ENCODE peak calls at places on chromosomes 3 and 15, in six cellular contexts. One of them, this sample, is unnamed.
A peak's percentile ranks its signal among the peaks of the same experiment; 100 is the strongest.

GRCh38 chr15:38226867-38227266 is 25.8 kb upstream of the SPRED1 start:
- DNase-seq in ovary: no peak
- DNase-seq in left lung: no peak
- DNase-seq in tibial artery: no peak
- DNase-seq in uterus: no peak
- DNase-seq in transverse colon: peak; percentile 71
- DNase-seq in this sample: no peak

GRCh38 chr3:148366743-148367410 is 330.8 kb upstream of the AGTR1 start:
- DNase-seq in ovary: no peak
- DNase-seq in left lung: no peak
- DNase-seq in tibial artery: no peak
- DNase-seq in uterus: no peak
- DNase-seq in transverse colon: no peak
- DNase-seq in this sample: no peak

GRCh38 chr3:54822206-54822605 is 105.7 kb downstream of the LRTM1 start:
- DNase-seq in ovary: no peak
- DNase-seq in left lung: no peak
- DNase-seq in tibial artery: no peak
- DNase-seq in uterus: no peak
- DNase-seq in transverse colon: peak; percentile 25
- DNase-seq in this sample: no peak

GRCh38 chr3:15636028-15636709 is 34.6 kb downstream of the BTD start:
- DNase-seq in ovary: no peak
- DNase-seq in left lung: no peak
- DNase-seq in tibial artery: no peak
- DNase-seq in uterus: peak; percentile 73
- DNase-seq in transverse colon: no peak
- DNase-seq in this sample: no peak

GRCh38 chr3:167930453-167930852 is 165.3 kb downstream of the GOLIM4 start:
- DNase-seq in ovary: no peak
- DNase-seq in left lung: no peak
- DNase-seq in tibial artery: no peak
- DNase-seq in uterus: no peak
- DNase-seq in transverse colon: no peak
- DNase-seq in this sample: no peak

GRCh38 chr15:27527490-27528067 is 556.6 kb downstream of the GABRG3 start:
- DNase-seq in ovary: no peak
- DNase-seq in left lung: no peak
- DNase-seq in tibial artery: no peak
- DNase-seq in uterus: no peak
- DNase-seq in transverse colon: no peak
- DNase-seq in this sample: no peak

GRCh38 chr3:27467545-27467944 is 16.6 kb downstream of the SLC4A7 start:
- DNase-seq in ovary: no peak
- DNase-seq in left lung: no peak
- DNase-seq in tibial artery: no peak
- DNase-seq in uterus: no peak
- DNase-seq in transverse colon: no peak
- DNase-seq in this sample: no peak

GRCh38 chr3:138078096-138078495 is 37.3 kb downstream of the DZIP1L start:
- DNase-seq in ovary: no peak
- DNase-seq in left lung: no peak
- DNase-seq in tibial artery: no peak
- DNase-seq in uterus: no peak
- DNase-seq in transverse colon: no peak
- DNase-seq in this sample: no peak

GRCh38 chr3:159964166-159964973 is 24.3 kb upstream of the IL12A start:
- DNase-seq in ovary: no peak
- DNase-seq in left lung: no peak
- DNase-seq in tibial artery: no peak
- DNase-seq in uterus: no peak
- DNase-seq in transverse colon: no peak
- DNase-seq in this sample: no peak

GRCh38 chr3:47404955-47405790 is 24.4 kb downstream of the PTPN23 start:
- DNase-seq in ovary: peak; percentile 80
- DNase-seq in left lung: no peak
- DNase-seq in tibial artery: no peak
- DNase-seq in uterus: no peak
- DNase-seq in transverse colon: no peak
- DNase-seq in this sample: no peak

GRCh38 chr3:142846779-142847577 is 41.9 kb downstream of the PCOLCE2 start:
- DNase-seq in ovary: no peak
- DNase-seq in left lung: no peak
- DNase-seq in tibial artery: no peak
- DNase-seq in uterus: no peak
- DNase-seq in transverse colon: no peak
- DNase-seq in this sample: no peak

GRCh38 chr3:53581671-53582070 is 87.3 kb downstream of the CACNA1D start:
- DNase-seq in ovary: no peak
- DNase-seq in left lung: no peak
- DNase-seq in tibial artery: no peak
- DNase-seq in uterus: no peak
- DNase-seq in transverse colon: no peak
- DNase-seq in this sample: no peak

GRCh38 chr15:47711654-47712053 is 5.7 kb upstream of the SEMA6D start:
- DNase-seq in ovary: no peak
- DNase-seq in left lung: no peak
- DNase-seq in tibial artery: no peak
- DNase-seq in uterus: no peak
- DNase-seq in transverse colon: no peak
- DNase-seq in this sample: no peak

GRCh38 chr3:43345877-43346276 is 59.5 kb downstream of the SNRK start:
- DNase-seq in ovary: no peak
- DNase-seq in left lung: no peak
- DNase-seq in tibial artery: no peak
- DNase-seq in uterus: no peak
- DNase-seq in transverse colon: no peak
- DNase-seq in this sample: no peak

GRCh38 chr3:40079203-40079844 is 230.2 kb upstream of the EIF1B start:
- DNase-seq in ovary: no peak
- DNase-seq in left lung: no peak
- DNase-seq in tibial artery: no peak
- DNase-seq in uterus: no peak
- DNase-seq in transverse colon: no peak
- DNase-seq in this sample: no peak

DNA sequence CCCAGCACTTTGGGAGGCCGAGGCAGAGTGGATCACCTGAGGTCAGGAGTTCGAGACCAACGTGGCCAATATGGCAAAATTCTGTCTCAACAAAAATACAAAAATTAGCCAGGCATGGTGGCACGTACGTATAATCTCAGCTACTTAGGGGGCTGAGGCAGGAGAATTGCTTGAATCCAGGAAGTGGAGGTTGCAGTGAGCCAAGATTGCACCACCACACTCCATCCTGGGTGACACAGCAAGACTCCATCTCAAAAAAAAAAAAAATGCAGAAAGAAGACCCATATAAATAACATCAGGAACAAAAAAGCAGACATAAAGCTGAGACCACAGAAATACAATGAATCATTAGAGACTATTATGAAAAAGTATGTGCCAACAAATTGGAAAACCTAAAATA is 235.2 kb upstream of the VEPH1 start:
- DNase-seq in ovary: no peak
- DNase-seq in left lung: no peak
- DNase-seq in tibial artery: no peak
- DNase-seq in uterus: no peak
- DNase-seq in transverse colon: no peak
- DNase-seq in this sample: no peak
- H3K9me3 ChIP-seq in ovary: no peaks in the 10 kb centered on the region
- H3K9me3 ChIP-seq in left lung: no peaks in the 10 kb centered on the region
- H3K9me3 ChIP-seq in tibial artery: no peaks in the 10 kb centered on the region
- H3K9me3 ChIP-seq in uterus: peaks cover 3% of the 10 kb centered on the region
- H3K9me3 ChIP-seq in transverse colon: no peaks in the 10 kb centered on the region
- H3K9me3 ChIP-seq in this sample: no peaks in the 10 kb centered on the region

GRCh38 chr15:29465196-29465595 is 195.6 kb upstream of the NSMCE3 start:
- DNase-seq in ovary: no peak
- DNase-seq in left lung: no peak
- DNase-seq in tibial artery: no peak
- DNase-seq in uterus: no peak
- DNase-seq in transverse colon: no peak
- DNase-seq in this sample: no peak

GRCh38 chr15:29468899-29469298 is 199.3 kb upstream of the NSMCE3 start:
- DNase-seq in ovary: no peak
- DNase-seq in left lung: no peak
- DNase-seq in tibial artery: no peak
- DNase-seq in uterus: no peak
- DNase-seq in transverse colon: no peak
- DNase-seq in this sample: peak; percentile 11

GRCh38 chr15:29465816-29466215 is 196.2 kb upstream of the NSMCE3 start:
- DNase-seq in ovary: no peak
- DNase-seq in left lung: no peak
- DNase-seq in tibial artery: no peak
- DNase-seq in uterus: no peak
- DNase-seq in transverse colon: no peak
- DNase-seq in this sample: no peak

GRCh38 chr15:29470311-29470710 is 200.7 kb upstream of the NSMCE3 start:
- DNase-seq in ovary: no peak
- DNase-seq in left lung: no peak
- DNase-seq in tibial artery: no peak
- DNase-seq in uterus: no peak
- DNase-seq in transverse colon: no peak
- DNase-seq in this sample: peak; percentile 13

DNA sequence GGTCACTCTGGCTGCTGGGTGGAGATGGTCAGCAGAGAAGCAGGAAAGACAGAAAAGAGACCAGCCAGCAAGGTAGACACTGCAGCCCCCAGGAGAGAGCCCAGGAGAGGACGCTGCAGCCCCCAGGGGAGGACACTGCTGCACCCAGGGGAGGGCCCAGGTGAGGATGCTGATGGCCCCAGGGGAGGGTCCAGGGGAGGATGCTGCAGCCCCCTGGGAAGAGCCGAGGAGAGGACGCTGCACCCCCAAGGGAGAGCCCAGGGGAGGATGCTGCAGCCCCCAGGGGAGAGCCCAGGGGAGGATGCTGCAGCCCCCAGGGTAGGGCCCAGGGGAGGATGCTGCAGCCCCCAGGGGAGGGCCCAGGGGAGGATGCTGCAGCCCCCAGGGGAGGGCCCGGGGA is 196.7 kb upstream of the NSMCE3 start:
- DNase-seq in ovary: no peak
- DNase-seq in left lung: no peak
- DNase-seq in tibial artery: no peak
- DNase-seq in uterus: no peak
- DNase-seq in transverse colon: no peak
- DNase-seq in this sample: no peak
- H3K4me3 ChIP-seq in ovary: no peak overlapping the region
- H3K4me3 ChIP-seq in left lung: no peak overlapping the region
- H3K4me3 ChIP-seq in tibial artery: no peak overlapping the region
- H3K4me3 ChIP-seq in uterus: no peak overlapping the region
- H3K4me3 ChIP-seq in transverse colon: no peak overlapping the region
- H3K4me3 ChIP-seq in this sample: no peak overlapping the region

GRCh38 chr3:184016820-184017671 is 638 bp downstream of the ABCC5 start:
- DNase-seq in ovary: peak; percentile 79
- DNase-seq in left lung: peak; percentile 95
- DNase-seq in tibial artery: peak; percentile 32
- DNase-seq in uterus: peak; percentile 45
- DNase-seq in transverse colon: peak; percentile 73
- DNase-seq in this sample: peak; percentile 81

GRCh38 chr3:184015381-184016019 is 2.2 kb downstream of the ABCC5 start:
- DNase-seq in ovary: no peak
- DNase-seq in left lung: no peak
- DNase-seq in tibial artery: no peak
- DNase-seq in uterus: no peak
- DNase-seq in transverse colon: peak; percentile 60
- DNase-seq in this sample: no peak

GRCh38 chr3:184018424-184018973 is 815 bp upstream of the ABCC5 start:
- DNase-seq in ovary: peak; percentile 29
- DNase-seq in left lung: no peak
- DNase-seq in tibial artery: no peak
- DNase-seq in uterus: no peak
- DNase-seq in transverse colon: no peak
- DNase-seq in this sample: no peak

GRCh38 chr3:184017672-184018423 is at the start of gene ABCC5:
- DNase-seq in ovary: peak; percentile 92
- DNase-seq in left lung: peak; percentile 97
- DNase-seq in tibial artery: peak; percentile 89
- DNase-seq in uterus: peak; percentile 91
- DNase-seq in transverse colon: peak; percentile 94
- DNase-seq in this sample: peak; percentile 50

GRCh38 chr3:184016169-184016570 is 1.5 kb downstream of the ABCC5 start:
- DNase-seq in ovary: no peak
- DNase-seq in left lung: no peak
- DNase-seq in tibial artery: no peak
- DNase-seq in uterus: no peak
- DNase-seq in transverse colon: no peak
- DNase-seq in this sample: no peak
- H3K9me3 ChIP-seq in ovary: no peaks in the 10 kb centered on the region
- H3K9me3 ChIP-seq in left lung: no peaks in the 10 kb centered on the region
- H3K9me3 ChIP-seq in tibial artery: no peaks in the 10 kb centered on the region
- H3K9me3 ChIP-seq in uterus: no peaks in the 10 kb centered on the region
- H3K9me3 ChIP-seq in transverse colon: no peaks in the 10 kb centered on the region
- H3K9me3 ChIP-seq in this sample: no peaks in the 10 kb centered on the region

GRCh38 chr3:11154036-11154952 is at the start of gene HRH1:
- DNase-seq in ovary: peak; percentile 61
- DNase-seq in left lung: peak; percentile 81
- DNase-seq in tibial artery: peak; percentile 43
- DNase-seq in uterus: no peak
- DNase-seq in transverse colon: peak; percentile 20
- DNase-seq in this sample: peak; percentile 77

GRCh38 chr3:11156026-11156410 is 1.7 kb downstream of the HRH1 start:
- DNase-seq in ovary: no peak
- DNase-seq in left lung: no peak
- DNase-seq in tibial artery: no peak
- DNase-seq in uterus: no peak
- DNase-seq in transverse colon: no peak
- DNase-seq in this sample: no peak

GRCh38 chr3:11154953-11155325 is 646 bp downstream of the HRH1 start:
- DNase-seq in ovary: no peak
- DNase-seq in left lung: no peak
- DNase-seq in tibial artery: no peak
- DNase-seq in uterus: no peak
- DNase-seq in transverse colon: no peak
- DNase-seq in this sample: no peak

GRCh38 chr3:11157406-11157805 is 3.1 kb downstream of the HRH1 start:
- DNase-seq in ovary: no peak
- DNase-seq in left lung: no peak
- DNase-seq in tibial artery: no peak
- DNase-seq in uterus: no peak
- DNase-seq in transverse colon: no peak
- DNase-seq in this sample: no peak

DNA sequence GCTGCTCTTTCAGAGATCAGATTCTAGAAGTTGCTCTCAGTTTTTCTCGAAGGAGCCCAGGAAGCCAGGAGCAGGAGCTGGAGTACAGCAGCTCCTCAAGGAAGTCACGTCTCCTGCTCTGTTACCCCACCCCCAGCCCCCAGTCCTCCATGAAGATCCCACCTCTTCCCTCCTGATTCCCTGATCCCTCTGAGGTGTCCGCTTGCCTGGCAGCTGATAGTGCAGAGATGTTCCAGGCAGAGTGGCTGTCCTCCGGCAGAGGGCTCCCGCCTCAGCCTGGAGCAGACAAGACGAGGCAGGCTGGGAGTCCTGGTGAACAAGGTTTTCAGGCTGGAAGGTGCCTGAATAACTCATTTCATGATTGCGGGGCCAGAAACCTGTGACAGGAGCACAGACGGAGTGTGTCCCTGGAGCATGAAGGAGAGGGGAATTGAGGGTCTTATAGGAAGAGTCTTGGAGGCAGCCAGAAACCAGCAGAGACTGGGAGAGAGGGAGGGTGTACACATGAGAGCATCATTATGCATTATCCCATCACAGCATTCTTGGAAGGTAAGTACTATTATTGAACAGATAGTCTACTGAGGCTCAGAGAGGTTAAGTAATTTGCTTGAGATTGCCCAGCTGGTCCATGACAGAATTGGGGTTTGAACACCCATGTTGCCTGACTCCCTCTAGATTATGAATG is 1.2 kb downstream of the HRH1 start:
- DNase-seq in ovary: peak; percentile 81
- DNase-seq in left lung: peak; percentile 79
- DNase-seq in tibial artery: peak; percentile 87
- DNase-seq in uterus: peak; percentile 74
- DNase-seq in transverse colon: peak; percentile 74
- DNase-seq in this sample: no peak
- H3K4me3 ChIP-seq in ovary: peak overlapping the region; percentile 62
- H3K4me3 ChIP-seq in left lung: peak overlapping the region; percentile 48
- H3K4me3 ChIP-seq in tibial artery: peak overlapping the region; percentile 89
- H3K4me3 ChIP-seq in uterus: peak overlapping the region; percentile 45
- H3K4me3 ChIP-seq in transverse colon: peak overlapping the region; percentile 62
- H3K4me3 ChIP-seq in this sample: peak overlapping the region; percentile 80